ENCODE peak calls at places on chromosomes 12 and 14, in eight cellular contexts. One of them, this sample, is unnamed.

GRCh38 chr14:102138935-102139247 is 806 bp upstream of the WDR20 start:
- DNase-seq in dermis blood vessel endothelial cell: no peak
- DNase-seq in HEK293T: no peak
- DNase-seq in cardiac muscle cell: no peak
- DNase-seq in tibial nerve: no peak
- DNase-seq in bronchial epithelial cell: peak; percentile 36
- DNase-seq in T-helper 1 cell: no peak
- DNase-seq in mammary epithelial cell: no peak
- DNase-seq in this sample: no peak

GRCh38 chr12:70386771-70387170 is 20.7 kb downstream of the KCNMB4 start:
- DNase-seq in dermis blood vessel endothelial cell: no peak
- DNase-seq in HEK293T: no peak
- DNase-seq in cardiac muscle cell: no peak
- DNase-seq in tibial nerve: no peak
- DNase-seq in bronchial epithelial cell: no peak
- DNase-seq in T-helper 1 cell: no peak
- DNase-seq in mammary epithelial cell: no peak
- DNase-seq in this sample: peak; percentile 25

GRCh38 chr12:95796225-95796981 is 5.8 kb upstream of the NTN4 start:
- DNase-seq in dermis blood vessel endothelial cell: no peak
- DNase-seq in HEK293T: no peak
- DNase-seq in cardiac muscle cell: no peak
- DNase-seq in tibial nerve: no peak
- DNase-seq in bronchial epithelial cell: no peak
- DNase-seq in T-helper 1 cell: no peak
- DNase-seq in mammary epithelial cell: peak; percentile 46
- DNase-seq in this sample: no peak

GRCh38 chr12:87848248-87848868 is 180.8 kb downstream of the C12orf50 start:
- DNase-seq in dermis blood vessel endothelial cell: peak; percentile 80
- DNase-seq in HEK293T: peak; percentile 42
- DNase-seq in cardiac muscle cell: peak; percentile 72
- DNase-seq in tibial nerve: no peak
- DNase-seq in bronchial epithelial cell: peak; percentile 61
- DNase-seq in T-helper 1 cell: no peak
- DNase-seq in mammary epithelial cell: peak; percentile 48
- DNase-seq in this sample: peak; percentile 42

GRCh38 chr12:78359530-78359929 is 505.0 kb upstream of the SYT1 start:
- DNase-seq in dermis blood vessel endothelial cell: no peak
- DNase-seq in HEK293T: no peak
- DNase-seq in cardiac muscle cell: peak; percentile 4
- DNase-seq in tibial nerve: no peak
- DNase-seq in bronchial epithelial cell: no peak
- DNase-seq in T-helper 1 cell: no peak
- DNase-seq in mammary epithelial cell: no peak
- DNase-seq in this sample: no peak

GRCh38 chr12:802242-802995 is 50.0 kb downstream of the WNK1 start:
- DNase-seq in dermis blood vessel endothelial cell: peak; percentile 25
- DNase-seq in HEK293T: no peak
- DNase-seq in cardiac muscle cell: no peak
- DNase-seq in tibial nerve: no peak
- DNase-seq in bronchial epithelial cell: no peak
- DNase-seq in T-helper 1 cell: no peak
- DNase-seq in mammary epithelial cell: no peak
- DNase-seq in this sample: no peak

GRCh38 chr12:114443607-114444421 is 37.9 kb upstream of the TBX5 start:
- DNase-seq in dermis blood vessel endothelial cell: no peak
- DNase-seq in HEK293T: no peak
- DNase-seq in cardiac muscle cell: peak; percentile 44
- DNase-seq in tibial nerve: no peak
- DNase-seq in bronchial epithelial cell: no peak
- DNase-seq in T-helper 1 cell: no peak
- DNase-seq in mammary epithelial cell: no peak
- DNase-seq in this sample: no peak

GRCh38 chr12:42370013-42370412 is 44.0 kb downstream of the PPHLN1 start:
- DNase-seq in dermis blood vessel endothelial cell: no peak
- DNase-seq in HEK293T: no peak
- DNase-seq in cardiac muscle cell: no peak
- DNase-seq in tibial nerve: no peak
- DNase-seq in bronchial epithelial cell: peak; percentile 25
- DNase-seq in T-helper 1 cell: no peak
- DNase-seq in mammary epithelial cell: no peak
- DNase-seq in this sample: no peak

GRCh38 chr12:26633591-26634210 is 199.3 kb downstream of the ITPR2 start:
- DNase-seq in dermis blood vessel endothelial cell: no peak
- DNase-seq in HEK293T: no peak
- DNase-seq in cardiac muscle cell: no peak
- DNase-seq in tibial nerve: no peak
- DNase-seq in bronchial epithelial cell: no peak
- DNase-seq in T-helper 1 cell: no peak
- DNase-seq in mammary epithelial cell: peak; percentile 68
- DNase-seq in this sample: peak; percentile 49

This sample was measured in foreskin melanocyte.